ENCODE peak calls at places on chromosomes 16 and 17, in ten cellular contexts. One of them, this sample, is unnamed.

GRCh38 chr17:69512946-69513345 is 98.4 kb downstream of the MAP2K6 start:
- DNase-seq in thoracic aorta: no peak
- DNase-seq in lung: no peak
- DNase-seq in GM12864: no peak
- DNase-seq in activated naive CD4-positive, alpha-beta T cell: no peak
- DNase-seq in Panc1: no peak
- DNase-seq in ovary: no peak
- DNase-seq in breast epithelium: no peak
- DNase-seq in PC-3: no peak
- DNase-seq in cardiac fibroblast: no peak
- DNase-seq in this sample: no peak

GRCh38 chr17:34542700-34543336 is 36.6 kb upstream of the TMEM132E start:
- DNase-seq in thoracic aorta: no peak
- DNase-seq in lung: no peak
- DNase-seq in GM12864: peak
- DNase-seq in activated naive CD4-positive, alpha-beta T cell: no peak
- DNase-seq in Panc1: no peak
- DNase-seq in ovary: no peak
- DNase-seq in breast epithelium: no peak
- DNase-seq in PC-3: peak
- DNase-seq in cardiac fibroblast: peak
- DNase-seq in this sample: peak

GRCh38 chr17:79984045-79984840 is 51.4 kb downstream of the TBC1D16 start:
- DNase-seq in thoracic aorta: no peak
- DNase-seq in lung: no peak
- DNase-seq in GM12864: no peak
- DNase-seq in activated naive CD4-positive, alpha-beta T cell: no peak
- DNase-seq in Panc1: no peak
- DNase-seq in ovary: peak
- DNase-seq in breast epithelium: no peak
- DNase-seq in PC-3: no peak
- DNase-seq in cardiac fibroblast: no peak
- DNase-seq in this sample: no peak

GRCh38 chr16:57503366-57503765 is 17.1 kb upstream of the DOK4 start:
- DNase-seq in thoracic aorta: no peak
- DNase-seq in lung: no peak
- DNase-seq in GM12864: no peak
- DNase-seq in activated naive CD4-positive, alpha-beta T cell: no peak
- DNase-seq in Panc1: no peak
- DNase-seq in ovary: no peak
- DNase-seq in breast epithelium: no peak
- DNase-seq in PC-3: no peak
- DNase-seq in cardiac fibroblast: peak
- DNase-seq in this sample: no peak

GRCh38 chr16:3797904-3798811 is 80.8 kb upstream of the TRAP1 start:
- DNase-seq in thoracic aorta: no peak
- DNase-seq in lung: no peak
- DNase-seq in GM12864: no peak
- DNase-seq in activated naive CD4-positive, alpha-beta T cell: no peak
- DNase-seq in Panc1: no peak
- DNase-seq in ovary: peak
- DNase-seq in breast epithelium: no peak
- DNase-seq in PC-3: no peak
- DNase-seq in cardiac fibroblast: no peak
- DNase-seq in this sample: no peak

GRCh38 chr17:75488693-75489510 is 26.4 kb downstream of the CASKIN2 start:
- DNase-seq in thoracic aorta: no peak
- DNase-seq in lung: no peak
- DNase-seq in GM12864: no peak
- DNase-seq in activated naive CD4-positive, alpha-beta T cell: no peak
- DNase-seq in Panc1: no peak
- DNase-seq in ovary: no peak
- DNase-seq in breast epithelium: no peak
- DNase-seq in PC-3: no peak
- DNase-seq in cardiac fibroblast: no peak
- DNase-seq in this sample: no peak

GRCh38 chr16:86212706-86213426 is 297.5 kb upstream of the FOXF1 start:
- DNase-seq in thoracic aorta: no peak
- DNase-seq in lung: no peak
- DNase-seq in GM12864: no peak
- DNase-seq in activated naive CD4-positive, alpha-beta T cell: no peak
- DNase-seq in Panc1: no peak
- DNase-seq in ovary: no peak
- DNase-seq in breast epithelium: peak
- DNase-seq in PC-3: no peak
- DNase-seq in cardiac fibroblast: no peak
- DNase-seq in this sample: no peak

GRCh38 chr16:84751241-84751640 is 51.4 kb downstream of the USP10 start:
- DNase-seq in thoracic aorta: no peak
- DNase-seq in lung: no peak
- DNase-seq in GM12864: no peak
- DNase-seq in activated naive CD4-positive, alpha-beta T cell: no peak
- DNase-seq in Panc1: no peak
- DNase-seq in ovary: no peak
- DNase-seq in breast epithelium: no peak
- DNase-seq in PC-3: no peak
- DNase-seq in cardiac fibroblast: no peak
- DNase-seq in this sample: no peak

GRCh38 chr17:62950067-62950466 is 16.0 kb upstream of the TANC2 start:
- DNase-seq in thoracic aorta: peak
- DNase-seq in lung: peak
- DNase-seq in GM12864: no peak
- DNase-seq in activated naive CD4-positive, alpha-beta T cell: no peak
- DNase-seq in Panc1: no peak
- DNase-seq in ovary: no peak
- DNase-seq in breast epithelium: no peak
- DNase-seq in PC-3: peak
- DNase-seq in cardiac fibroblast: peak
- DNase-seq in this sample: peak

GRCh38 chr16:77306050-77306616 is 106.9 kb downstream of the SYCE1L start:
- DNase-seq in thoracic aorta: no peak
- DNase-seq in lung: no peak
- DNase-seq in GM12864: no peak
- DNase-seq in activated naive CD4-positive, alpha-beta T cell: no peak
- DNase-seq in Panc1: no peak
- DNase-seq in ovary: no peak
- DNase-seq in breast epithelium: no peak
- DNase-seq in PC-3: peak
- DNase-seq in cardiac fibroblast: no peak
- DNase-seq in this sample: no peak

GRCh38 chr16:11909653-11910551 is 5.9 kb downstream of the GSPT1 start:
- DNase-seq in thoracic aorta: no peak
- DNase-seq in lung: no peak
- DNase-seq in GM12864: no peak
- DNase-seq in activated naive CD4-positive, alpha-beta T cell: no peak
- DNase-seq in Panc1: no peak
- DNase-seq in ovary: no peak
- DNase-seq in breast epithelium: no peak
- DNase-seq in PC-3: no peak
- DNase-seq in cardiac fibroblast: peak
- DNase-seq in this sample: no peak

GRCh38 chr17:7744416-7744815 is 26.9 kb downstream of the DNAH2 start:
- DNase-seq in thoracic aorta: no peak
- DNase-seq in lung: no peak
- DNase-seq in GM12864: no peak
- DNase-seq in activated naive CD4-positive, alpha-beta T cell: no peak
- DNase-seq in Panc1: no peak
- DNase-seq in ovary: no peak
- DNase-seq in breast epithelium: no peak
- DNase-seq in PC-3: no peak
- DNase-seq in cardiac fibroblast: peak
- DNase-seq in this sample: no peak

GRCh38 chr16:82382521-82382920 is 212.5 kb upstream of the MPHOSPH6 start:
- DNase-seq in thoracic aorta: no peak
- DNase-seq in lung: no peak
- DNase-seq in GM12864: no peak
- DNase-seq in activated naive CD4-positive, alpha-beta T cell: no peak
- DNase-seq in Panc1: no peak
- DNase-seq in ovary: no peak
- DNase-seq in breast epithelium: no peak
- DNase-seq in PC-3: no peak
- DNase-seq in cardiac fibroblast: no peak
- DNase-seq in this sample: no peak

GRCh38 chr17:31321481-31321880 is at the start of gene EVI2A:
- DNase-seq in thoracic aorta: no peak
- DNase-seq in lung: no peak
- DNase-seq in GM12864: peak
- DNase-seq in activated naive CD4-positive, alpha-beta T cell: no peak
- DNase-seq in Panc1: no peak
- DNase-seq in ovary: no peak
- DNase-seq in breast epithelium: no peak
- DNase-seq in PC-3: peak
- DNase-seq in cardiac fibroblast: peak
- DNase-seq in this sample: peak

GRCh38 chr16:56970934-56971767 is 9.4 kb downstream of the CETP start:
- DNase-seq in thoracic aorta: no peak
- DNase-seq in lung: no peak
- DNase-seq in GM12864: peak
- DNase-seq in activated naive CD4-positive, alpha-beta T cell: no peak
- DNase-seq in Panc1: no peak
- DNase-seq in ovary: no peak
- DNase-seq in breast epithelium: no peak
- DNase-seq in PC-3: no peak
- DNase-seq in cardiac fibroblast: peak
- DNase-seq in this sample: no peak

GRCh38 chr17:68576811-68577551 is 24.2 kb downstream of the FAM20A start:
- DNase-seq in thoracic aorta: no peak
- DNase-seq in lung: no peak
- DNase-seq in GM12864: no peak
- DNase-seq in activated naive CD4-positive, alpha-beta T cell: no peak
- DNase-seq in Panc1: no peak
- DNase-seq in ovary: no peak
- DNase-seq in breast epithelium: no peak
- DNase-seq in PC-3: no peak
- DNase-seq in cardiac fibroblast: peak
- DNase-seq in this sample: no peak

GRCh38 chr16:74601131-74601871 is 5.6 kb downstream of the GLG1 start:
- DNase-seq in thoracic aorta: no peak
- DNase-seq in lung: no peak
- DNase-seq in GM12864: peak
- DNase-seq in activated naive CD4-positive, alpha-beta T cell: no peak
- DNase-seq in Panc1: no peak
- DNase-seq in ovary: no peak
- DNase-seq in breast epithelium: no peak
- DNase-seq in PC-3: peak
- DNase-seq in cardiac fibroblast: no peak
- DNase-seq in this sample: no peak

GRCh38 chr16:69567031-69567680 is 1.4 kb downstream of the NFAT5 start:
- DNase-seq in thoracic aorta: no peak
- DNase-seq in lung: no peak
- DNase-seq in GM12864: no peak
- DNase-seq in activated naive CD4-positive, alpha-beta T cell: no peak
- DNase-seq in Panc1: no peak
- DNase-seq in ovary: no peak
- DNase-seq in breast epithelium: no peak
- DNase-seq in PC-3: peak
- DNase-seq in cardiac fibroblast: no peak
- DNase-seq in this sample: peak

GRCh38 chr17:61729690-61730268 is 133.5 kb downstream of the BRIP1 start:
- DNase-seq in thoracic aorta: no peak
- DNase-seq in lung: no peak
- DNase-seq in GM12864: no peak
- DNase-seq in activated naive CD4-positive, alpha-beta T cell: no peak
- DNase-seq in Panc1: no peak
- DNase-seq in ovary: no peak
- DNase-seq in breast epithelium: no peak
- DNase-seq in PC-3: no peak
- DNase-seq in cardiac fibroblast: no peak
- DNase-seq in this sample: no peak

GRCh38 chr16:85570213-85570734 is 42.8 kb upstream of the GSE1 start:
- DNase-seq in thoracic aorta: no peak
- DNase-seq in lung: no peak
- DNase-seq in GM12864: no peak
- DNase-seq in activated naive CD4-positive, alpha-beta T cell: no peak
- DNase-seq in Panc1: no peak
- DNase-seq in ovary: no peak
- DNase-seq in breast epithelium: peak
- DNase-seq in PC-3: peak
- DNase-seq in cardiac fibroblast: no peak
- DNase-seq in this sample: no peak

GRCh38 chr16:6231351-6231750 is 1101.3 kb upstream of the RBFOX1 start:
- DNase-seq in thoracic aorta: no peak
- DNase-seq in lung: no peak
- DNase-seq in GM12864: no peak
- DNase-seq in activated naive CD4-positive, alpha-beta T cell: no peak
- DNase-seq in Panc1: no peak
- DNase-seq in ovary: no peak
- DNase-seq in breast epithelium: no peak
- DNase-seq in PC-3: no peak
- DNase-seq in cardiac fibroblast: no peak
- DNase-seq in this sample: no peak

GRCh38 chr16:24778676-24779075 is 49.2 kb downstream of the TNRC6A start:
- DNase-seq in thoracic aorta: no peak
- DNase-seq in lung: no peak
- DNase-seq in GM12864: no peak
- DNase-seq in activated naive CD4-positive, alpha-beta T cell: no peak
- DNase-seq in Panc1: no peak
- DNase-seq in ovary: no peak
- DNase-seq in breast epithelium: no peak
- DNase-seq in PC-3: no peak
- DNase-seq in cardiac fibroblast: no peak
- DNase-seq in this sample: no peak

GRCh38 chr17:50396261-50397110 is 837 bp downstream of the LRRC59 start:
- DNase-seq in thoracic aorta: peak
- DNase-seq in lung: peak
- DNase-seq in GM12864: no peak
- DNase-seq in activated naive CD4-positive, alpha-beta T cell: no peak
- DNase-seq in Panc1: no peak
- DNase-seq in ovary: peak
- DNase-seq in breast epithelium: peak
- DNase-seq in PC-3: peak
- DNase-seq in cardiac fibroblast: peak
- DNase-seq in this sample: peak

GRCh38 chr17:30344283-30345088 is 10.6 kb upstream of the TMIGD1 start:
- DNase-seq in thoracic aorta: no peak
- DNase-seq in lung: peak
- DNase-seq in GM12864: no peak
- DNase-seq in activated naive CD4-positive, alpha-beta T cell: no peak
- DNase-seq in Panc1: no peak
- DNase-seq in ovary: peak
- DNase-seq in breast epithelium: no peak
- DNase-seq in PC-3: peak
- DNase-seq in cardiac fibroblast: peak
- DNase-seq in this sample: peak

GRCh38 chr16:50956637-50957036 is 194.4 kb downstream of the SALL1 start:
- DNase-seq in thoracic aorta: no peak
- DNase-seq in lung: no peak
- DNase-seq in GM12864: no peak
- DNase-seq in activated naive CD4-positive, alpha-beta T cell: no peak
- DNase-seq in Panc1: no peak
- DNase-seq in ovary: no peak
- DNase-seq in breast epithelium: no peak
- DNase-seq in PC-3: no peak
- DNase-seq in cardiac fibroblast: no peak
- DNase-seq in this sample: no peak

GRCh38 chr17:81387235-81388060 is 7.8 kb upstream of the BAHCC1 start:
- DNase-seq in thoracic aorta: no peak
- DNase-seq in lung: peak
- DNase-seq in GM12864: no peak
- DNase-seq in activated naive CD4-positive, alpha-beta T cell: no peak
- DNase-seq in Panc1: no peak
- DNase-seq in ovary: peak
- DNase-seq in breast epithelium: no peak
- DNase-seq in PC-3: peak
- DNase-seq in cardiac fibroblast: peak
- DNase-seq in this sample: peak

GRCh38 chr17:43360376-43360738 is 38.4 kb upstream of the ARL4D start:
- DNase-seq in thoracic aorta: no peak
- DNase-seq in lung: no peak
- DNase-seq in GM12864: no peak
- DNase-seq in activated naive CD4-positive, alpha-beta T cell: no peak
- DNase-seq in Panc1: peak
- DNase-seq in ovary: peak
- DNase-seq in breast epithelium: no peak
- DNase-seq in PC-3: peak
- DNase-seq in cardiac fibroblast: peak
- DNase-seq in this sample: peak

GRCh38 chr16:9898121-9898520 is 284.1 kb downstream of the GRIN2A start:
- DNase-seq in thoracic aorta: no peak
- DNase-seq in lung: no peak
- DNase-seq in GM12864: no peak
- DNase-seq in activated naive CD4-positive, alpha-beta T cell: no peak
- DNase-seq in Panc1: no peak
- DNase-seq in ovary: no peak
- DNase-seq in breast epithelium: no peak
- DNase-seq in PC-3: no peak
- DNase-seq in cardiac fibroblast: no peak
- DNase-seq in this sample: no peak

This sample was measured in MCF 10A.